ENCODE peak calls at places on chromosomes 4 and X, in seven cellular contexts. Z is H9, D is IMR-90, M is neuronal stem cell, K is mesendoderm, I is trophoblast cell, J is H1. Q is an unnamed sample.

GRCh38 chr4:183097251-183098079 is 1.6 kb upstream of the WWC2 start:
- DNase-seq in I (no peak), M (peak), D (no peak), J (no peak), Z (peak), K (peak), Q (peak)

GRCh38 chrX:17984415-17984814 is 123.3 kb upstream of the RAI2 start:
- DNase-seq in M (no peak), D (no peak), J (no peak), Z (no peak), K (peak), I (no peak), Q (no peak)

GRCh38 chr4:152265149-152265621 is 270.7 kb downstream of the FBXW7 start:
- DNase-seq in K (no peak), D (peak), J (no peak), I (peak), M (no peak), Z (no peak), Q (peak)

GRCh38 chr4:153326513-153326912 is 18.0 kb upstream of the MND1 start:
- DNase-seq in K (no peak), M (no peak), D (peak), I (no peak), Z (no peak), J (no peak), Q (no peak)

GRCh38 chrX:71637848-71638247 is 19.5 kb upstream of the CXCR3 start:
- DNase-seq in I (no peak), Z (no peak), K (no peak), J (no peak), D (peak), M (no peak), Q (peak)

GRCh38 chrX:100924370-100924769 is 4.3 kb downstream of the XKRX start:
- DNase-seq in K (no peak), J (no peak), I (no peak), D (no peak), M (no peak), Z (no peak), Q (no peak)

GRCh38 chr4:141047228-141047884 is 85.9 kb downstream of the RNF150 start:
- DNase-seq in Z (no peak), D (peak), M (no peak), I (no peak), K (no peak), J (no peak), Q (peak)

GRCh38 chrX:110125435-110125834 is 122.5 kb downstream of the TMEM164 start:
- DNase-seq in Z (peak), J (no peak), K (peak), I (no peak), M (no peak), D (peak), Q (peak)

GRCh38 chr4:145125396-145125795 is 27.3 kb downstream of the ABCE1 start:
- DNase-seq in M (no peak), D (no peak), K (no peak), J (no peak), Z (no peak), I (no peak), Q (no peak)

GRCh38 chrX:147803948-147804347 is 107.8 kb upstream of the FMR1 start:
- DNase-seq in I (no peak), M (peak), K (peak), Z (no peak), J (no peak), D (no peak), Q (no peak)

GRCh38 chr4:47791978-47792377 is 45.9 kb downstream of the CORIN start:
- DNase-seq in J (no peak), Z (no peak), I (no peak), D (no peak), M (no peak), K (no peak), Q (no peak)

GRCh38 chrX:76617020-76617419 is 189.5 kb downstream of the MAGEE1 start:
- DNase-seq in D (no peak), J (no peak), I (no peak), Z (no peak), K (no peak), M (no peak), Q (no peak)

GRCh38 chr4:99863804-99864203 is 30.4 kb downstream of the LAMTOR3 start:
- DNase-seq in I (no peak), K (peak), M (no peak), Z (no peak), D (peak), J (no peak), Q (peak)

GRCh38 chrX:130975947-130976346 is 72.9 kb upstream of the ENOX2 start:
- DNase-seq in K (peak), I (peak), J (no peak), D (peak), M (peak), Z (no peak), Q (peak)

GRCh38 chr4:110516106-110516922 is 40.4 kb downstream of the ENPEP start:
- DNase-seq in I (peak), D (peak), J (peak), K (peak), M (peak), Z (peak), Q (peak)

GRCh38 chrX:48541140-48541814 is 1.8 kb downstream of the TBC1D25 start:
- DNase-seq in K (no peak), D (no peak), I (no peak), Z (no peak), J (no peak), M (no peak), Q (no peak)

GRCh38 chr4:38730830-38731646 is 51.8 kb downstream of the TLR10 start:
- DNase-seq in J (peak), Z (peak), I (peak), M (peak), D (peak), K (peak), Q (peak)

GRCh38 chrX:39731735-39732134 is 366.0 kb downstream of the BCOR start:
- DNase-seq in K (no peak), D (no peak), I (no peak), M (no peak), Z (no peak), J (no peak), Q (peak)

DNA sequence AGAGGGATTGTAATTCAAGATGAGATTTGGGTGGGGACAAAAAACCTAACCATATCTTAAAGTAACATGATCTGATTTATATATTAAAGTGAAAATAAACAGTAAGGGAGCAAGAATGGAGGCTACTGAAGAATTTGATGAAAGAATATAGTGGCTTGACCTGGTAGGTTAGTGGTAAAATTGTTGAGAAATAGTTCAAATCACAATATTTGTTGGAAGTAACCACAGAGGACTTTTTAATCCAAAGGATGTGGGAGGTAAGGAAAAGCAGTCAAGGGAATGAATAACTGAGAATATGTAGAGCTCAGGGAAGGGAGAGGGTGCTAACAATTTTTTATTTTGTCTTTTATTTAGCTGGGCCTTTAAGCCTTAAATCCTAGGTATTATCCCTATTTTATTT is 139.8 kb upstream of the HS3ST1 start:
- DNase-seq in J (no peak), K (no peak), M (no peak), D (no peak), Z (no peak), I (no peak), Q (no peak)
- H2BK120ac ChIP-seq in J (no peak), K (no peak), M (no peak), D (no peak), Z (no peak), I (no peak), Q (no peak)

GRCh38 chrX:38112566-38112965 is 106.2 kb downstream of the SYTL5 start:
- DNase-seq in J (no peak), K (no peak), I (no peak), M (no peak), D (no peak), Z (no peak), Q (peak)

GRCh38 chrX:38109042-38109904 is 102.9 kb downstream of the SYTL5 start:
- DNase-seq in D (no peak), I (no peak), K (no peak), J (no peak), M (no peak), Z (no peak), Q (no peak)

GRCh38 chrX:38110231-38110630 is 103.9 kb downstream of the SYTL5 start:
- DNase-seq in K (peak), J (no peak), I (no peak), D (peak), M (no peak), Z (no peak), Q (no peak)

GRCh38 chrX:38108364-38108763 is 102.0 kb downstream of the SYTL5 start:
- DNase-seq in I (no peak), J (no peak), D (peak), K (no peak), M (no peak), Z (no peak), Q (no peak)

GRCh38 chrX:38111196-38111595 is 104.8 kb downstream of the SYTL5 start:
- DNase-seq in J (no peak), I (no peak), M (no peak), K (no peak), D (no peak), Z (no peak), Q (no peak)
- H2BK120ac ChIP-seq in J (no peak), I (no peak), M (no peak), K (no peak), D (no peak), Z (no peak), Q (no peak)

GRCh38 chr4:1082215-1083182 is 30.9 kb downstream of the RNF212 start:
- DNase-seq in K (no peak), J (no peak), I (no peak), D (peak), M (no peak), Z (peak), Q (peak)
- H2BK120ac ChIP-seq in K (no peak), J (no peak), I (no peak), D (no peak), M (no peak), Z (no peak), Q (no peak)

DNA sequence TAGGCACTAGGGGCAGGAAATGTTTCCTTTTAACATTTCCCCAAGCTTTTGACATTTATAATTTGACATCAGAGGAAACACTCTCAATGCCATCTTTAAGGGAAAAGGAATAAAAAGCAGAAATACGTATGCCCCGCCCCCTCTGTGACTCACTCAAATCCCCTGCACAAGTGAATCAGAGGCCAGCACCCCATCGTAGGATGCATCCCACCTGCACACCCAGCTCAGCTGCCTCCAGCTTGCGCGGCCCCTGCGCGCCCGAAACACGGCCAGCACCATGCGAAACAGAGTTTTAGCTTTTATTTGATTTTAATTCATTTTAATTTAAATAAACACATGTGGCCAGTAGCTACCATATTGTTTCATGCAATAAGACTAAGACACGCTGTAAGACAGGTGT is 29.5 kb downstream of the ABLIM2 start:
- DNase-seq in J (no peak), D (no peak), I (no peak), M (no peak), K (no peak), Z (no peak), Q (no peak)
- H2BK120ac ChIP-seq in J (no peak), D (no peak), I (no peak), M (no peak), K (no peak), Z (no peak), Q (no peak)

GRCh38 chrX:93673056-93673868 is at the start of gene NAP1L3:
- DNase-seq in J (peak), M (peak), K (peak), D (peak), I (peak), Z (peak), Q (peak)

GRCh38 chrX:93673869-93674271 is at the start of gene FAM133A:
- DNase-seq in I (no peak), J (no peak), M (no peak), D (peak), K (no peak), Z (no peak), Q (peak)
- H2BK120ac ChIP-seq in I (no peak), J (no peak), M (no peak), D (no peak), K (no peak), Z (no peak), Q (no peak)

GRCh38 chrX:3504916-3505315 is 158.5 kb upstream of the MXRA5 start:
- DNase-seq in J (no peak), M (no peak), Z (no peak), D (no peak), K (no peak), I (no peak), Q (no peak)
- H2BK120ac ChIP-seq in J (no peak), M (no peak), Z (no peak), D (no peak), K (no peak), I (no peak), Q (no peak)

DNA sequence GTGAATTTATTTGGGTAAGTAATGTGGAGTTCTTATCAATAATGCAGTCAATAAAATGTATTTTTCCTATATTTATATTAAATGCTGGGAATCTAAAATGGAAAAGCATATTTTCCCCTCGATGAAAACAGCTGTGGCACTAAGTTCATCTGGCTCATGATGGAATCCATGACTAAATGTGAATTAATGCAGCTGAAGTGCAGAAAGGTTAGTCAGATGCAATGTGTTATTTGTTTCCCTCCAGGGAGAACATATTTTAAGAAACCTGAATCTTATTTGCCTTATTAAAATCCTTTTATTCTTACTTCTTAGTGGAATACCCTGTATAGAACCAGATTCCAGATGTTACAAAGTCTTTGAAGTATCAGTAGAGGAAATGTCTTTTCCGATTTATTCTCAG is 247.9 kb downstream of the ARHGAP24 start:
- DNase-seq in K (no peak), M (no peak), Z (no peak), D (no peak), I (no peak), J (no peak), Q (no peak)
- H2BK120ac ChIP-seq in K (no peak), M (no peak), Z (no peak), D (no peak), I (no peak), J (no peak), Q (no peak)

Q was measured in mesenchymal stem cell.